ENCODE peak calls at places on chromosome 17, in seven cellular contexts. One of them, this sample, is unnamed.

GRCh38 chr17:67238976-67239375 is 6.0 kb downstream of the HELZ start:
- DNase-seq in PC-3: no peak
- DNase-seq in adipocyte: no peak
- DNase-seq in IMR-90: peak
- DNase-seq in neuronal stem cell: no peak
- DNase-seq in neural progenitor cell: no peak
- DNase-seq in GM23248: no peak
- DNase-seq in this sample: no peak

GRCh38 chr17:28972437-28972836 is 21.1 kb upstream of the PHF12 start:
- DNase-seq in PC-3: no peak
- DNase-seq in adipocyte: no peak
- DNase-seq in IMR-90: no peak
- DNase-seq in neuronal stem cell: no peak
- DNase-seq in neural progenitor cell: no peak
- DNase-seq in GM23248: peak
- DNase-seq in this sample: no peak

GRCh38 chr17:70158180-70158579 is 11.2 kb upstream of the KCNJ2 start:
- DNase-seq in PC-3: no peak
- DNase-seq in adipocyte: peak
- DNase-seq in IMR-90: no peak
- DNase-seq in neuronal stem cell: no peak
- DNase-seq in neural progenitor cell: no peak
- DNase-seq in GM23248: no peak
- DNase-seq in this sample: no peak

GRCh38 chr17:79574656-79575055 is 36.2 kb downstream of the RBFOX3 start:
- DNase-seq in PC-3: no peak
- DNase-seq in adipocyte: no peak
- DNase-seq in IMR-90: no peak
- DNase-seq in neuronal stem cell: no peak
- DNase-seq in neural progenitor cell: no peak
- DNase-seq in GM23248: no peak
- DNase-seq in this sample: no peak

GRCh38 chr17:71180801-71181385 is 939.9 kb upstream of the SOX9 start:
- DNase-seq in PC-3: peak
- DNase-seq in adipocyte: no peak
- DNase-seq in IMR-90: peak
- DNase-seq in neuronal stem cell: no peak
- DNase-seq in neural progenitor cell: no peak
- DNase-seq in GM23248: peak
- DNase-seq in this sample: no peak

GRCh38 chr17:41684050-41684449 is 4.6 kb upstream of the EIF1 start:
- DNase-seq in PC-3: no peak
- DNase-seq in adipocyte: no peak
- DNase-seq in IMR-90: no peak
- DNase-seq in neuronal stem cell: no peak
- DNase-seq in neural progenitor cell: no peak
- DNase-seq in GM23248: no peak
- DNase-seq in this sample: no peak

GRCh38 chr17:60468371-60468770 is 46.1 kb downstream of the CHCT1 start:
- DNase-seq in PC-3: no peak
- DNase-seq in adipocyte: peak
- DNase-seq in IMR-90: peak
- DNase-seq in neuronal stem cell: no peak
- DNase-seq in neural progenitor cell: no peak
- DNase-seq in GM23248: no peak
- DNase-seq in this sample: no peak

GRCh38 chr17:5580367-5580766 is 3.9 kb downstream of the NLRP1 start:
- DNase-seq in PC-3: peak
- DNase-seq in adipocyte: peak
- DNase-seq in IMR-90: peak
- DNase-seq in neuronal stem cell: no peak
- DNase-seq in neural progenitor cell: no peak
- DNase-seq in GM23248: peak
- DNase-seq in this sample: no peak

GRCh38 chr17:1484060-1484535 is 8.4 kb downstream of the MYO1C start:
- DNase-seq in PC-3: no peak
- DNase-seq in adipocyte: no peak
- DNase-seq in IMR-90: no peak
- DNase-seq in neuronal stem cell: no peak
- DNase-seq in neural progenitor cell: no peak
- DNase-seq in GM23248: no peak
- DNase-seq in this sample: no peak

GRCh38 chr17:74442670-74443515 is 11.0 kb downstream of the GPRC5C start:
- DNase-seq in PC-3: peak
- DNase-seq in adipocyte: no peak
- DNase-seq in IMR-90: no peak
- DNase-seq in neuronal stem cell: no peak
- DNase-seq in neural progenitor cell: peak
- DNase-seq in GM23248: peak
- DNase-seq in this sample: no peak

GRCh38 chr17:44947461-44948314 is at the start of gene KIF18B:
- DNase-seq in PC-3: peak
- DNase-seq in adipocyte: peak
- DNase-seq in IMR-90: peak
- DNase-seq in neuronal stem cell: peak
- DNase-seq in neural progenitor cell: peak
- DNase-seq in GM23248: peak
- DNase-seq in this sample: peak

GRCh38 chr17:62912363-62912762 is 53.7 kb upstream of the TANC2 start:
- DNase-seq in PC-3: no peak
- DNase-seq in adipocyte: no peak
- DNase-seq in IMR-90: no peak
- DNase-seq in neuronal stem cell: no peak
- DNase-seq in neural progenitor cell: no peak
- DNase-seq in GM23248: no peak
- DNase-seq in this sample: no peak

GRCh38 chr17:82845163-82845807 is 5.5 kb upstream of the ZNF750 start:
- DNase-seq in PC-3: no peak
- DNase-seq in adipocyte: no peak
- DNase-seq in IMR-90: no peak
- DNase-seq in neuronal stem cell: no peak
- DNase-seq in neural progenitor cell: no peak
- DNase-seq in GM23248: no peak
- DNase-seq in this sample: no peak

GRCh38 chr17:61335105-61335844 is 64.4 kb upstream of the TBX2 start:
- DNase-seq in PC-3: peak
- DNase-seq in adipocyte: peak
- DNase-seq in IMR-90: peak
- DNase-seq in neuronal stem cell: no peak
- DNase-seq in neural progenitor cell: no peak
- DNase-seq in GM23248: peak
- DNase-seq in this sample: no peak

GRCh38 chr17:65270499-65270898 is 133.3 kb downstream of the RGS9 start:
- DNase-seq in PC-3: no peak
- DNase-seq in adipocyte: no peak
- DNase-seq in IMR-90: no peak
- DNase-seq in neuronal stem cell: no peak
- DNase-seq in neural progenitor cell: no peak
- DNase-seq in GM23248: no peak
- DNase-seq in this sample: no peak

GRCh38 chr17:9818760-9819159 is 3.1 kb downstream of the GSG1L2 start:
- DNase-seq in PC-3: peak
- DNase-seq in adipocyte: no peak
- DNase-seq in IMR-90: no peak
- DNase-seq in neuronal stem cell: no peak
- DNase-seq in neural progenitor cell: no peak
- DNase-seq in GM23248: no peak
- DNase-seq in this sample: no peak

DNA sequence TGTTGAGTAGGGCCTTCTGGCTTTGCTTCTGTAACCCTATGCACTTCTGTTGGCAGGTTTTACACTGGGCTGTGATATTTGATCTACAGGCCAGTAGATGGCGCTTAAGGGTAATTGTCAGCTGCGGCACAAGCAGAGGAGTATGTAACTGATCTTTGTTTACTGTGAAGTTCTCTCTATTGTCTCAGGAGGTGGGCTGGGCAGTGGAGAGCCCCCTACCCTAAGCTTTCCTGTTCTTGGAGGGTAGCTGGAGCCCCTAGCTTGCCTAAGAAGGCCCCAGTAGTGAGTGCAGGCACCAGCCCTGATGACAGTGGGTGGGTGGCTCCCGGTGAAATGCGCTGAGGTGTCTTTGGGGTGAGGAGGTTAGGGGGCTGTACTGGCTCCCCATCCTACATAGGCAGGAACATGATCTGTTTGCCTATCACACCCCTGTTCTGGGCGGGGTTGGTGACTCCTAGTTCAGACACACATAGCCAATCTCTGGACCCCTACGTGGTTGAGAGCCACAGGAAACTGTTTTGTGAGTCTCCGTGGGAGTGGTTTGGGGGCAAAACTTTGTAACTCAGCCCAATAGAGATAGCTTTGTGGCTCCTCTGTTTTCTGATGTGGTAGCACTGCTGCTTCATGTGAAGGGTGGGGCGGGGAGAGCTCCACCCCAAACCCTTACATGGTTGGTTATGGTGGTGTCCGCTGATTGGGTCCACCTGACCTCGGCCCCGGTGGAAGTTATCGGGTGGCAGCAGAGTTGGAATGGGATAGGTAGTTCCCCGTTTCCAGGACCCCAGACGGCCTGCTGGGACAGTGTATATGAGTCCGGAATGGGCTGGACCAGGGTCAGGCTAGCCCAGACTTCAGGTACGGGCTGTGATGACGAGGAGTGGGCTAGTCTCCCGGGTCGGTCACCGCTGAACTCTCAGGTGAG is 60.4 kb downstream of the SLFN11 start:
- DNase-seq in PC-3: peak
- DNase-seq in adipocyte: peak
- DNase-seq in IMR-90: peak
- DNase-seq in neuronal stem cell: peak
- DNase-seq in neural progenitor cell: peak
- DNase-seq in GM23248: peak
- DNase-seq in this sample: peak
- H3K9ac ChIP-seq in PC-3: no peak
- H3K9ac ChIP-seq in adipocyte: peak
- H3K9ac ChIP-seq in IMR-90: no peak
- H3K9ac ChIP-seq in neuronal stem cell: no peak
- H3K9ac ChIP-seq in neural progenitor cell: no peak
- H3K9ac ChIP-seq in GM23248: peak
- H3K9ac ChIP-seq in this sample: peak

GRCh38 chr17:56176101-56176500 is 22.8 kb downstream of the ANKFN1 start:
- DNase-seq in PC-3: no peak
- DNase-seq in adipocyte: peak
- DNase-seq in IMR-90: peak
- DNase-seq in neuronal stem cell: no peak
- DNase-seq in neural progenitor cell: no peak
- DNase-seq in GM23248: peak
- DNase-seq in this sample: no peak

GRCh38 chr17:56173026-56173425 is 19.8 kb downstream of the ANKFN1 start:
- DNase-seq in PC-3: no peak
- DNase-seq in adipocyte: no peak
- DNase-seq in IMR-90: no peak
- DNase-seq in neuronal stem cell: no peak
- DNase-seq in neural progenitor cell: no peak
- DNase-seq in GM23248: no peak
- DNase-seq in this sample: no peak

GRCh38 chr17:56175299-56175935 is 22.1 kb downstream of the ANKFN1 start:
- DNase-seq in PC-3: no peak
- DNase-seq in adipocyte: no peak
- DNase-seq in IMR-90: no peak
- DNase-seq in neuronal stem cell: no peak
- DNase-seq in neural progenitor cell: no peak
- DNase-seq in GM23248: peak
- DNase-seq in this sample: no peak

GRCh38 chr17:56173958-56174357 is 20.7 kb downstream of the ANKFN1 start:
- DNase-seq in PC-3: no peak
- DNase-seq in adipocyte: peak
- DNase-seq in IMR-90: no peak
- DNase-seq in neuronal stem cell: no peak
- DNase-seq in neural progenitor cell: no peak
- DNase-seq in GM23248: peak
- DNase-seq in this sample: peak

GRCh38 chr17:56174421-56174820 is 21.1 kb downstream of the ANKFN1 start:
- DNase-seq in PC-3: no peak
- DNase-seq in adipocyte: peak
- DNase-seq in IMR-90: no peak
- DNase-seq in neuronal stem cell: no peak
- DNase-seq in neural progenitor cell: no peak
- DNase-seq in GM23248: peak
- DNase-seq in this sample: no peak
- H3K9ac ChIP-seq in PC-3: no peak
- H3K9ac ChIP-seq in adipocyte: no peak
- H3K9ac ChIP-seq in IMR-90: peak
- H3K9ac ChIP-seq in neuronal stem cell: no peak
- H3K9ac ChIP-seq in neural progenitor cell: no peak
- H3K9ac ChIP-seq in GM23248: no peak
- H3K9ac ChIP-seq in this sample: peak

GRCh38 chr17:72608436-72608835 is 484.1 kb downstream of the SLC39A11 start:
- DNase-seq in PC-3: no peak
- DNase-seq in adipocyte: no peak
- DNase-seq in IMR-90: no peak
- DNase-seq in neuronal stem cell: no peak
- DNase-seq in neural progenitor cell: no peak
- DNase-seq in GM23248: no peak
- DNase-seq in this sample: no peak

GRCh38 chr17:72605543-72605942 is 484.7 kb downstream of the SOX9 start:
- DNase-seq in PC-3: no peak
- DNase-seq in adipocyte: no peak
- DNase-seq in IMR-90: no peak
- DNase-seq in neuronal stem cell: no peak
- DNase-seq in neural progenitor cell: no peak
- DNase-seq in GM23248: no peak
- DNase-seq in this sample: no peak

GRCh38 chr17:72606656-72607055 is 485.8 kb downstream of the SLC39A11 start:
- DNase-seq in PC-3: no peak
- DNase-seq in adipocyte: no peak
- DNase-seq in IMR-90: no peak
- DNase-seq in neuronal stem cell: no peak
- DNase-seq in neural progenitor cell: no peak
- DNase-seq in GM23248: no peak
- DNase-seq in this sample: no peak

GRCh38 chr17:72611172-72611571 is 481.3 kb downstream of the SLC39A11 start:
- DNase-seq in PC-3: no peak
- DNase-seq in adipocyte: no peak
- DNase-seq in IMR-90: no peak
- DNase-seq in neuronal stem cell: no peak
- DNase-seq in neural progenitor cell: no peak
- DNase-seq in GM23248: no peak
- DNase-seq in this sample: no peak

GRCh38 chr17:72609501-72609900 is 483.0 kb downstream of the SLC39A11 start:
- DNase-seq in PC-3: peak
- DNase-seq in adipocyte: peak
- DNase-seq in IMR-90: peak
- DNase-seq in neuronal stem cell: no peak
- DNase-seq in neural progenitor cell: no peak
- DNase-seq in GM23248: peak
- DNase-seq in this sample: no peak
- H3K9ac ChIP-seq in PC-3: peak
- H3K9ac ChIP-seq in adipocyte: no peak
- H3K9ac ChIP-seq in IMR-90: no peak
- H3K9ac ChIP-seq in neuronal stem cell: no peak
- H3K9ac ChIP-seq in neural progenitor cell: no peak
- H3K9ac ChIP-seq in GM23248: no peak
- H3K9ac ChIP-seq in this sample: no peak

DNA sequence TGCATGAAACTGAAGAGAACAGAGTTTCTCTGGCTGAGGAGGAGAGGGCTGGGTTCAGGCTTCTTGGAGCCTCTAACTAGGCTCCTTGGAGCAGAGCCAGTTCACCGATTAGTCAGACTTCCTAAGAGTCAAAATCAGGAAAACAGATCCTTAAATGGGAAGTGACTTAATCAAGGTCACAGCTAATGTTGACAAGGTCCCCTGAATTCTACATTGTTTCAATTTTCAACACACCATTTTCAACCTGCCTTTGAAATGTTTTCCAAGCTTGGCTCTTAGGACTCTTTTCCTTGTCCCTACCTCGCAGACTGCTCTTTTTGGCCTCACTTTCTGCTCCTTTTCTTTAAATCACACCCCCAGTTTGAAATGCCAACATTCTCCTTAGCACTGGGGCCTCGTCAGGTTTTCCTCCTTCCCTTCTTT is 16.3 kb downstream of the MYL4 start:
- DNase-seq in PC-3: peak
- DNase-seq in adipocyte: peak
- DNase-seq in IMR-90: peak
- DNase-seq in neuronal stem cell: no peak
- DNase-seq in neural progenitor cell: no peak
- DNase-seq in GM23248: peak
- DNase-seq in this sample: no peak
- H3K9ac ChIP-seq in PC-3: no peak
- H3K9ac ChIP-seq in adipocyte: peak
- H3K9ac ChIP-seq in IMR-90: peak
- H3K9ac ChIP-seq in neuronal stem cell: no peak
- H3K9ac ChIP-seq in neural progenitor cell: no peak
- H3K9ac ChIP-seq in GM23248: peak
- H3K9ac ChIP-seq in this sample: no peak

This sample was measured in DND-41.